ENCODE peak calls at places on chromosome 4, in ten cellular contexts. C is uterus; F is fibroblast of lung; Q is AG09309; R is CD8-positive, alpha-beta memory T cell; X is fibroblast of mammary gland; E is neural progenitor cell; B is PC-9; I is cardiac fibroblast; D is CD4-positive, CD25-positive, alpha-beta regulatory T cell. V is an unnamed sample.

GRCh38 chr4:82380344-82380743 is 6.6 kb upstream of the HNRNPD start:
- DNase-seq in R (no peak), Q (no peak), F (no peak), E (no peak), X (no peak), D (no peak), C (no peak), B (peak), I (no peak), V (no peak)

GRCh38 chr4:161364681-161365080 is 799.1 kb downstream of the FSTL5 start:
- DNase-seq in C (no peak), X (no peak), I (no peak), R (no peak), B (no peak), E (no peak), D (no peak), Q (no peak), F (no peak), V (no peak)

GRCh38 chr4:15376594-15376993 is 51.2 kb upstream of the C1QTNF7 start:
- DNase-seq in X (peak), C (no peak), D (no peak), E (no peak), I (no peak), R (no peak), B (no peak), F (no peak), Q (no peak), V (no peak)

GRCh38 chr4:147157860-147158701 is 212.4 kb upstream of the TTC29 start:
- DNase-seq in R (no peak), Q (peak), E (peak), X (peak), C (peak), I (peak), D (no peak), B (no peak), F (peak), V (no peak)

GRCh38 chr4:41512139-41512538 is 25.8 kb upstream of the LIMCH1 start:
- DNase-seq in Q (no peak), C (no peak), F (no peak), D (no peak), E (no peak), I (no peak), R (no peak), X (no peak), B (no peak), V (no peak)

GRCh38 chr4:128287159-128287870 is at the start of gene PGRMC2:
- DNase-seq in E (no peak), I (peak), C (no peak), R (no peak), B (no peak), Q (no peak), F (peak), D (no peak), X (peak), V (no peak)

GRCh38 chr4:28388471-28388870 is 1527.8 kb downstream of the STIM2 start:
- DNase-seq in F (no peak), X (peak), R (no peak), B (no peak), E (no peak), Q (no peak), C (no peak), D (no peak), I (no peak), V (no peak)

GRCh38 chr4:13529130-13529919 is 15.0 kb downstream of the NKX3-2 start:
- DNase-seq in C (no peak), I (no peak), E (no peak), X (no peak), F (no peak), D (no peak), B (no peak), Q (no peak), R (no peak), V (no peak)

GRCh38 chr4:8910822-8911310 is 39.2 kb upstream of the HMX1 start:
- DNase-seq in F (no peak), X (no peak), D (no peak), E (no peak), Q (no peak), C (peak), B (no peak), I (no peak), R (no peak), V (no peak)

GRCh38 chr4:138406881-138407280 is 164.7 kb upstream of the SLC7A11 start:
- DNase-seq in E (no peak), Q (peak), X (peak), F (peak), D (no peak), R (no peak), C (peak), I (peak), B (no peak), V (no peak)

GRCh38 chr4:152678841-152679240 is 956 bp downstream of the TMEM154 start:
- DNase-seq in F (no peak), B (no peak), E (peak), X (no peak), R (no peak), C (no peak), D (peak), I (no peak), Q (no peak), V (no peak)

GRCh38 chr4:112861378-112862317 is 187.8 kb upstream of the ANK2 start:
- DNase-seq in Q (no peak), I (no peak), B (no peak), R (no peak), F (no peak), X (no peak), C (no peak), D (no peak), E (peak), V (no peak)

GRCh38 chr4:37908488-37909343 is 17.8 kb downstream of the TBC1D1 start:
- DNase-seq in I (peak), B (no peak), R (no peak), E (no peak), D (no peak), C (peak), F (peak), Q (no peak), X (peak), V (no peak)

GRCh38 chr4:184348311-184349233 is 125.8 kb downstream of the IRF2 start:
- DNase-seq in I (peak), C (peak), Q (no peak), F (peak), R (no peak), E (no peak), B (peak), D (no peak), X (no peak), V (no peak)

GRCh38 chr4:94889961-94890360 is 132.2 kb downstream of the BMPR1B start:
- DNase-seq in C (no peak), I (peak), X (peak), Q (peak), D (no peak), F (peak), E (no peak), R (no peak), B (no peak), V (no peak)

GRCh38 chr4:147678796-147679549 is 5.0 kb downstream of the PRMT9 start:
- DNase-seq in R (no peak), I (peak), C (no peak), D (peak), F (peak), E (no peak), B (no peak), X (peak), Q (no peak), V (no peak)

GRCh38 chr4:138609943-138610350 is 367.8 kb upstream of the SLC7A11 start:
- DNase-seq in E (no peak), X (peak), Q (peak), D (no peak), C (peak), I (peak), B (no peak), F (peak), R (no peak), V (peak)

GRCh38 chr4:148539387-148539786 is 97.2 kb upstream of the NR3C2 start:
- DNase-seq in Q (no peak), D (no peak), I (no peak), C (no peak), F (no peak), E (no peak), R (no peak), B (peak), X (no peak), V (no peak)

GRCh38 chr4:28654618-28655017 is 1794.0 kb downstream of the STIM2 start:
- DNase-seq in C (no peak), R (no peak), Q (no peak), I (no peak), E (no peak), D (no peak), F (no peak), X (peak), B (no peak), V (no peak)

GRCh38 chr4:82560853-82561744 is 689 bp downstream of the TMEM150C start:
- DNase-seq in B (no peak), F (no peak), D (no peak), X (no peak), C (no peak), E (no peak), I (no peak), R (no peak), Q (no peak), V (no peak)

GRCh38 chr4:10808591-10808990 is 124.0 kb upstream of the CLNK start:
- DNase-seq in X (peak), D (no peak), F (peak), C (peak), R (no peak), B (no peak), I (peak), Q (no peak), E (no peak), V (no peak)

GRCh38 chr4:158805628-158806471 is 37.0 kb downstream of the FNIP2 start:
- DNase-seq in R (no peak), D (no peak), C (no peak), Q (no peak), X (peak), F (no peak), I (no peak), E (no peak), B (peak), V (no peak)

GRCh38 chr4:101835121-101835904 is 44.8 kb downstream of the BANK1 start:
- DNase-seq in I (peak), Q (peak), E (no peak), D (no peak), R (no peak), F (peak), B (peak), C (no peak), X (peak), V (peak)

GRCh38 chr4:137647375-137647774 is 115.1 kb upstream of the PCDH18 start:
- DNase-seq in Q (no peak), X (no peak), E (no peak), C (no peak), F (no peak), D (no peak), R (no peak), B (no peak), I (no peak), V (no peak)

GRCh38 chr4:166481014-166481507 is 608.0 kb downstream of the TLL1 start:
- DNase-seq in R (no peak), C (no peak), D (no peak), F (no peak), X (no peak), B (no peak), E (no peak), Q (no peak), I (no peak), V (no peak)

GRCh38 chr4:6779667-6780565 is 2.6 kb upstream of the KIAA0232 start:
- DNase-seq in X (peak), C (peak), B (peak), F (peak), R (no peak), E (peak), D (peak), Q (no peak), I (peak), V (no peak)

GRCh38 chr4:183329954-183330742 is 7.9 kb upstream of the CLDN24 start:
- DNase-seq in B (no peak), F (no peak), X (no peak), D (no peak), C (no peak), E (no peak), I (no peak), R (no peak), Q (no peak), V (no peak)

GRCh38 chr4:81031389-81032173 is 1.1 kb downstream of the BMP3 start:
- DNase-seq in R (no peak), F (no peak), X (no peak), E (peak), C (no peak), I (no peak), D (no peak), Q (no peak), B (no peak), V (no peak)

GRCh38 chr4:89161841-89162240 is 50.5 kb downstream of the TIGD2 start:
- DNase-seq in X (peak), B (no peak), D (no peak), I (peak), F (peak), E (no peak), Q (peak), R (no peak), C (no peak), V (no peak)

GRCh38 chr4:71860643-71861042 is 76.8 kb upstream of the GC start:
- DNase-seq in Q (no peak), R (no peak), I (no peak), B (no peak), E (peak), C (no peak), X (peak), D (peak), F (no peak), V (no peak)

GRCh38 chr4:3465698-3466671 is 2.9 kb downstream of the DOK7 start:
- DNase-seq in F (no peak), I (no peak), Q (no peak), X (peak), E (peak), B (no peak), D (no peak), C (no peak), R (no peak), V (no peak)

GRCh38 chr4:180950377-180950776 is 1292.8 kb upstream of the TENM3 start:
- DNase-seq in X (peak), D (no peak), I (no peak), E (no peak), F (no peak), B (no peak), C (no peak), Q (no peak), R (no peak), V (no peak)

GRCh38 chr4:186067757-186068385 is 1.1 kb upstream of the TLR3 start:
- DNase-seq in R (peak), C (peak), I (peak), E (peak), F (peak), Q (peak), B (no peak), D (peak), X (peak), V (peak)
- H3K4me3 ChIP-seq in R (peak), C (peak), I (no peak), E (no peak), F (peak), Q (peak), B (peak), D (peak), X (no peak), V (peak)

GRCh38 chr4:2258091-2259035 is 3.5 kb downstream of the MXD4 start:
- DNase-seq in Q (no peak), F (no peak), I (no peak), D (no peak), C (peak), B (no peak), X (no peak), R (peak), E (no peak), V (no peak)
- H3K4me3 ChIP-seq in Q (no peak), F (no peak), I (no peak), D (no peak), C (no peak), B (no peak), X (no peak), R (no peak), E (no peak), V (no peak)

GRCh38 chr4:32470087-32470585 is 1750.0 kb downstream of the PCDH7 start:
- DNase-seq in X (no peak), C (no peak), F (no peak), E (no peak), I (no peak), D (no peak), R (no peak), B (no peak), Q (no peak), V (no peak)
- H3K4me3 ChIP-seq in X (no peak), C (no peak), F (no peak), E (no peak), I (no peak), D (no peak), R (no peak), B (no peak), Q (no peak), V (no peak)

GRCh38 chr4:99021386-99021785 is 25.9 kb downstream of the METAP1 start:
- DNase-seq in D (no peak), C (no peak), Q (no peak), B (no peak), R (no peak), E (no peak), F (no peak), X (no peak), I (no peak), V (no peak)

GRCh38 chr4:99027304-99027703 is 31.8 kb downstream of the METAP1 start:
- DNase-seq in C (no peak), D (no peak), F (no peak), E (no peak), I (no peak), R (no peak), X (no peak), B (no peak), Q (no peak), V (no peak)

GRCh38 chr4:99025506-99025905 is 30.0 kb downstream of the METAP1 start:
- DNase-seq in X (no peak), I (no peak), C (no peak), B (no peak), D (no peak), E (no peak), R (no peak), Q (no peak), F (no peak), V (no peak)

GRCh38 chr4:99024481-99025275 is 29.2 kb downstream of the METAP1 start:
- DNase-seq in R (no peak), I (no peak), C (no peak), X (no peak), F (no peak), D (no peak), Q (no peak), B (no peak), E (peak), V (no peak)

DNA sequence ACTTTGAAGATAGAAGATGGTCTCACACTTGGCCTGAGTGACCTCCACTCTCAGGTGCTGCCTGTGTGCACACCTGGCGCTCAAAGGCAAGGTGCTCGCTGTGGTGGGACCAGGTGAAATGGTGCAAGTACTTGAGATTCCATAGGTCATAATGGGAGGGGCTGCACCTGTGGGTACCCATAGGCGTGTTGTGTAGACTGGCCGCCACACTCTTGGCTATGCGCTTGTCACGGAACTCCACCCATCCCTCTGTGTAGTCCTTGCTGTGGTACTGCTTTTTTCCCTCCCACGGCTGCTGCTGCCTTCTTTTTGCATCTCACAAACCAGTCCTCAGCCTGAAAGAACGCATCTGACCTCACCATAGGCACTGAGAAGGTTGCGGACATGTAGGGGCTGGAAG is 27.0 kb downstream of the METAP1 start:
- DNase-seq in F (no peak), B (no peak), Q (no peak), C (no peak), E (no peak), X (no peak), I (no peak), R (no peak), D (no peak), V (no peak)
- H3K4me3 ChIP-seq in F (no peak), B (no peak), Q (no peak), C (no peak), E (no peak), X (no peak), I (peak), R (no peak), D (no peak), V (no peak)

DNA sequence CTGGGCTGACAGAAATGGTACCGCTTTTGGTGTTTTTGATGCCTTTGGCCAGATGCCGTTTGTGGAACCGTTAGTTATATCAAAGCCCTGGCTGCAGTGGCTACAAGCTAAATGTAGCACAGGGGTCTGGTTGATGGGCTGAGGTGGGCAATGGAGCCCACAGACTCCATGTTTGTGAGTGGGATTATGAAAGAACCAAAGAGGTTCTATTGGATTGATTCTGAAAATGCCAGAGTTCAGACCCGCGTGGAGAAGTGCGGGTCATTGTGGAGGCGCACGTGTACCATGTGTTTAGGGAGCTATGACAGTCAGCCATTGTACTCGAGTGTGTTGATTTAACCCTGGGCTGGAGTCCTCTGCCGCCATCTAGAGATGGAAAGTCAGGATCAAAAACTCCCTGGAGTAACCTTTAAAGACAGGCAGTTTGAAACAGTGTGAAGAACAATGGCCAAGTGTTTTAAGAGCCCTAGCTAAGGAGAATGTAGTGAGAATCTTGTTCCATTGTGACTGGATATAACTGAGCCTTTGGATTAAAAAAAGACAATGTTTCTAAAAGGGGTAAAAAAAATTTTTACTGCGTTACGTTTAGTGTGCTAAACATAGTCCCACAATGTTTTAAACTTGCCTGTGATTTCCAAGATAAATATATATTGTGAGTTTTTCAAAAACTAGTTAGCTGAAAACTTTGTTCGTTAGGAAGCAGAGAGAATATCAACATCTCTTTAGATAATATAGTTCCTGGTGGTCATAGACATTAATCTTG is 12.7 kb downstream of the ART3 start:
- DNase-seq in B (peak), Q (no peak), F (peak), R (no peak), E (peak), D (peak), I (peak), C (no peak), X (peak), V (peak)
- H3K4me3 ChIP-seq in B (no peak), Q (no peak), F (no peak), R (no peak), E (no peak), D (no peak), I (no peak), C (no peak), X (no peak), V (no peak)

DNA sequence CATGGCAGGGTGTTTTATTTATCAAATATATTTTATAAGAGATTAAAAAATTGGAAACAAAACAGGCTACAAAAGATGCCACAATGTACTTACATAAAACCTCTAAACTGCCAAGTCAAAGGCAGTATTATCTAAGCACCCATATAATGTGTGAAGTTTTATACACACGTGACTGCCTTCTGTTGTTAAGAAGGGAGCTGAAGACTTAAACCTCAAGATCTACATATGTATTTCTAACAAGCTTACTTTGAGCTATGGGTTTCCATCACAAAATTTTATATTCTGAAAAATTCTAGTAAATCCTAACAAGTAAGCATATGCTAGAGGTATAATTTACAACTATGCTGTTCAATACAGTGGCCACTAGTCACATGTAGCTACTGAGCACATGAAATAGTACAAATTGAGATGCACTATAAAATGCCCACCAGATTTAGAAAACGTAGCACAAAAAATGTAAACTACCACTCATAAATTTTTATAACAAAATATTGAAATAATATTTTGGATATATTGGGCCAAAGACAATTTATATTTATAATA is 9.8 kb downstream of the ATP8A1 start:
- DNase-seq in X (no peak), R (no peak), E (no peak), F (no peak), Q (no peak), B (no peak), I (no peak), D (no peak), C (no peak), V (no peak)
- H3K4me3 ChIP-seq in X (no peak), R (no peak), E (no peak), F (no peak), Q (no peak), B (no peak), I (no peak), D (no peak), C (no peak), V (no peak)

DNA sequence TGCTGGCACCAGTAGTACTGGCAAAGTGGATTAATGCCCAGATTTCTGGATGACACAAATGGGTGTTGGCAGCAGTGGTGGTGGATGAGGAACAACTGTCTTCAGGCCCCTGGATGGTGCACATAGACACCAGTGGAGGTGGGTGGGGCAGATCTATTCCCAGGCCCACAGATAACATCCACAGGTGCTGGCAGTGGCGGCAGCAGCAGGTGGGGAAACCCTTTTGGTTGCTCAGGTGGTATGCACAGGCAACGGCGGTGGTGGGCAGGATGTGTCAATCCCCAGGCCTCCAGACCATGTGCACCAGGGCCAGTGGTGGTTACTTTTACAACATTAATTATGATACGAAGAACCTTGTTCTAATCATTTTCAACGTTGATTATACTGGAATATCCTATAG is 48.9 kb upstream of the FAT4 start:
- DNase-seq in X (no peak), B (no peak), D (no peak), R (no peak), Q (no peak), I (no peak), E (no peak), F (no peak), C (no peak), V (no peak)
- H3K4me3 ChIP-seq in X (no peak), B (no peak), D (no peak), R (no peak), Q (no peak), I (no peak), E (no peak), F (no peak), C (no peak), V (no peak)

GRCh38 chr4:170090667-170091052 is 904 bp upstream of the AADAT start:
- DNase-seq in C (no peak), Q (no peak), D (no peak), F (no peak), B (peak), X (no peak), I (peak), E (no peak), R (no peak), V (no peak)
- H3K4me3 ChIP-seq in C (peak), Q (no peak), D (no peak), F (no peak), B (peak), X (peak), I (no peak), E (peak), R (no peak), V (peak)